ENCODE peak calls at places on chromosomes 16 and 17, in eight cellular contexts. U is prostate gland, F is AG10803, N is tibial nerve, D is esophagus squamous epithelium, S is IMR-90, Y is uterus, B is Peyer's patch. E is an unnamed sample.

GRCh38 chr17:56185905-56186783 is 32.9 kb downstream of the ANKFN1 start:
- DNase-seq in N (no peak), Y (no peak), B (no peak), F (peak; percentile 89), U (no peak), D (no peak), S (peak; percentile 94), E (peak; percentile 83)

GRCh38 chr16:78489072-78489471 is 389.6 kb downstream of the WWOX start:
- DNase-seq in Y (no peak), F (no peak), S (no peak), B (no peak), D (no peak), N (no peak), U (no peak), E (no peak)

GRCh38 chr16:51024703-51025102 is 126.4 kb downstream of the SALL1 start:
- DNase-seq in B (no peak), F (no peak), Y (no peak), U (no peak), N (no peak), D (no peak), S (no peak), E (no peak)

GRCh38 chr17:3659541-3660111 is 8.8 kb downstream of the TAX1BP3 start:
- DNase-seq in D (no peak), N (peak; percentile 71), B (peak; percentile 75), F (peak; percentile 91), S (peak; percentile 83), Y (peak; percentile 84), U (peak; percentile 62), E (peak; percentile 67)

GRCh38 chr17:81161536-81161935 is 3.8 kb upstream of the PVALEF start:
- DNase-seq in S (no peak), D (no peak), N (no peak), Y (no peak), U (no peak), F (no peak), B (no peak), E (no peak)

GRCh38 chr16:66553223-66553622 is 847 bp downstream of the CKLF start:
- DNase-seq in F (no peak), D (no peak), Y (no peak), N (no peak), U (no peak), S (no peak), B (no peak), E (no peak)

GRCh38 chr17:41864498-41864836 is 756 bp downstream of the KLHL11 start:
- DNase-seq in N (no peak), F (no peak), U (no peak), B (no peak), S (no peak), D (no peak), Y (no peak), E (no peak)

GRCh38 chr17:13646411-13646810 is 44.7 kb upstream of the HS3ST3A1 start:
- DNase-seq in N (no peak), D (no peak), B (no peak), F (peak; percentile 68), Y (no peak), S (peak; percentile 28), U (no peak), E (no peak)

GRCh38 chr16:69595127-69596036 is 29.6 kb downstream of the NFAT5 start:
- DNase-seq in N (no peak), Y (no peak), U (no peak), B (no peak), F (no peak), S (peak; percentile 76), D (no peak), E (peak; percentile 31)

DNA sequence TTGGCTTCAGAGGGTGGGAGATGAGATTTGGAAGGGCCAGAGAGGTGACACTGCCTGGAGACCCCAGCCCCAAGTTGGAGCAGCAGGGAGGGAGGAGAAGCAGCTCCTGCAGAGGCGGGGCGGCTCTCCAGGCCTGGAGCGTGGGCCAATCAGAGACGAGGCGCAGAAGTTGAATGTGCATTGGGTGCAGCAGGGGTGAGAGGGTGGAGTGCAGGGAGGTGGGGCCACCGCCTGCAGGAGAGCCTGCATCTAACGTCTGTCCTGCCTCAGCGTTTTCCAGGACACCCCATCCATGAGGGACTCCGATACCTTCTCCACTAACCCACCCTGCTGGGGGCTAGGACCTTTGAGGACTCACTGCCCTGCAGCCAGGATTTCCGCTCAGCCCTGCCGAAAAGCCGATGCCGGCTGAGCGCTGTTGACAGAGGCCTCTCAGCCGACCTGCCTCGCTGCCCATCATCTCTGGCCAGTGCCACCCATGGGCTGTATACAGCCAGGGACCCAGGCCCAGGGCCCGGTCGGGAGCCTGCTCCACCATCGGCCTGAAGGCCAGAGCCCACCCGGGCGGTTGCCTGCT is 146.2 kb downstream of the ENGASE start:
- DNase-seq in B (no peak), F (no peak), D (no peak), U (no peak), Y (no peak), S (no peak), N (no peak), E (no peak)
- H3K4me3 ChIP-seq in B (no peak overlapping the region), F (no peak overlapping the region), D (no peak overlapping the region), U (no peak overlapping the region), Y (no peak overlapping the region), S (no peak overlapping the region), N (no peak overlapping the region), E (no peak overlapping the region)

DNA sequence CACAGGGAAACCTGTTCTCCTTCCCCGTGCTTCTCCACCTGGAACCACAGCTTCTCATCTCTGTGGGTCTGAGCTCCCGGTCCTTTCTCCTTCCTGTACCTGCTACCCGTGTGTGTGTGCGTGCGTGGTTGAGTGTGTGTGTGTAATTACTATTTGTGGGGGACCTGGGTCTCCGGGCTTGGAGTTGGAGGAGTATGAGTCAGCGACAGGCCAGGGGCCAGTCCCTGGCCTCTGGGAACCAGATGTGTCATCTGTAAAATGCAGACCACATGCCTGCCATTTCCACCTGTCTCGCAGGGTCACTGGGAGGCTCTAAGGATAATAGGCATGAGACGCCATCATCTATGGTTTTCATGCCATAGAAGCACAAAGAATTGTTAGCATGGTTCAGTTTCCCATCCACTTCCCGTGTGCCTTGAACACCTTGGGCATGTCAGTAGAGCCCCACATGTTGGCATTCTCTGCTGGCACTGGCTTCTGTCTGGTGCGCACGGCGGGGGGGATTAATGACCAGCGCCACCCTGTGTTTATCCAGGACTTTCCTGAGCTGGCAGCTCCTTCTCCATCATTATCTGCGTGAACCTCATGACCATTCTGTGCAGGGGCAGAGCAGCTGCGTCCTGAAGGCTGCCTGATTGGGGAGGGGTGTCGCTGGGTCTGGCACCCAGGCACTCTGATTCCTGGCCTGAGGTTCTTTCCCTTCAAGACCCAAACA is 1.5 kb downstream of the ZNF205 start:
- DNase-seq in S (peak; percentile 56), B (no peak), N (no peak), D (no peak), U (no peak), F (no peak), Y (no peak), E (no peak)
- H3K4me3 ChIP-seq in S (peak overlapping the region; percentile 88), B (no peak overlapping the region), N (peak overlapping the region; percentile 67), D (peak overlapping the region; percentile 78), U (no peak overlapping the region), F (peak overlapping the region; percentile 94), Y (peak overlapping the region; percentile 74), E (peak overlapping the region; percentile 97)

GRCh38 chr16:87098361-87098760 is 218.8 kb downstream of the C16orf95 start:
- DNase-seq in Y (no peak), D (no peak), B (no peak), S (no peak), F (no peak), N (no peak), U (no peak), E (no peak)

GRCh38 chr16:87092958-87093357 is 224.2 kb downstream of the C16orf95 start:
- DNase-seq in Y (no peak), U (no peak), D (no peak), F (no peak), N (no peak), S (no peak), B (no peak), E (no peak)

GRCh38 chr16:87096746-87097145 is 220.4 kb downstream of the C16orf95 start:
- DNase-seq in S (no peak), N (no peak), D (no peak), Y (no peak), U (no peak), F (no peak), B (no peak), E (no peak)

GRCh38 chr16:87093804-87094203 is 223.4 kb downstream of the C16orf95 start:
- DNase-seq in D (no peak), F (no peak), Y (no peak), B (no peak), U (no peak), S (no peak), N (no peak), E (no peak)

GRCh38 chr16:87094246-87094865 is 222.8 kb downstream of the C16orf95 start:
- DNase-seq in N (no peak), S (no peak), B (no peak), F (no peak), U (no peak), Y (no peak), D (no peak), E (no peak)
- H3K4me3 ChIP-seq in N (no peak overlapping the region), S (no peak overlapping the region), B (no peak overlapping the region), F (no peak overlapping the region), U (no peak overlapping the region), Y (no peak overlapping the region), D (no peak overlapping the region), E (no peak overlapping the region)

DNA sequence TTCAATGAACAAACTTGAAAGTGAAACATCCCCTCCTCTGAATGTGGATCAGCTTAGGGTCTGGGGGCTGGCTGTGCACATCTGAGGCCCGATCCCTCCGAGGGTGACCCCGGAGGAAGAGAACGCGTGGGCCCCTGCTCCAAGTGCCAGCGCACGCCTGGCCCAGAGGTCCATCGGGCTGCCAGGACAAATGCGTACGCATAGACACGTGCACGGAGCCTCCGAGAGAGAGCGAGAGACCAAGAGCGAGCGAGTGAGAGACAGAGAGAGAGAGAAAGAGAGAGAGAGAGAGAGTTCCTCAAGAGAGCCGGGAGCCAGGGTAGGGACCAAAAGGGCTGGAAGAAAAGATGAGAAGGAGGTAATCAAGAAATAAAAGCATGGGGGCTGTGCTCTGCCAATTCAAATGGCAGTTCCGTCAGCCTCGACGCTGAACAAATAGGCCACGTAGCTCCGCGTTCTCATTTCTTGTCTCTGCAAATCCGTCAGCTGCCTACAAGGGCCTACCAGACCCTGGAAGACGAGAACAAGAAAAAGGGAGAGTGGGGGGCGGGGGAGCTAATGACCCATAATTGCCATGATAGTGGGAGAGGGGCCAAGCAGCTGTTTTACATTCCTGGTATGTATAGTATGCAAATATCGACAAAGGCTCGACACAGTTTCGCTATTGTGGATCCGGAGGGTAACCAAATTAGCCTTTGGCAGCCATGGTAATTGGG is 435.3 kb upstream of the ZFHX3 start:
- DNase-seq in D (no peak), N (no peak), Y (no peak), F (no peak), S (no peak), U (no peak), B (no peak), E (no peak)
- H3K4me3 ChIP-seq in D (no peak overlapping the region), N (peak overlapping the region; percentile 32), Y (no peak overlapping the region), F (no peak overlapping the region), S (no peak overlapping the region), U (no peak overlapping the region), B (no peak overlapping the region), E (no peak overlapping the region)

E was measured in skeletal muscle cell.